ENCODE peak calls at places on chromosomes 3 and 15, in five cellular contexts. Y is gastrocnemius medialis, L is IMR-90, U is RWPE2, H is psoas muscle. F is an unnamed sample.

GRCh38 chr3:105323274-105323599 is 43.5 kb upstream of the ALCAM start:
- ATAC-seq in Y (no peak), L (no peak), U (no peak), H (no peak), F (no peak)

GRCh38 chr3:16050641-16051467 is 123.6 kb upstream of the GALNT15 start:
- ATAC-seq in Y (peak; percentile 19), L (no peak), U (no peak), H (peak; percentile 24), F (peak; percentile 60)

GRCh38 chr15:91422704-91423254 is 322.7 kb downstream of the SV2B start:
- ATAC-seq in Y (no peak), L (no peak), U (no peak), H (no peak), F (no peak)

GRCh38 chr3:187520027-187520945 is 149.9 kb downstream of the SST start:
- ATAC-seq in Y (no peak), L (no peak), U (no peak), H (no peak), F (no peak)

GRCh38 chr3:38028621-38029361 is 651 bp downstream of the PLCD1 start:
- ATAC-seq in Y (no peak), L (no peak), U (no peak), H (no peak), F (no peak)

GRCh38 chr3:172138031-172138538 is 98.7 kb downstream of the FNDC3B start:
- ATAC-seq in Y (no peak), L (no peak), U (peak; percentile 51), H (no peak), F (no peak)

GRCh38 chr3:11735638-11736037 is 91.9 kb upstream of the VGLL4 start:
- ATAC-seq in Y (no peak), L (no peak), U (no peak), H (no peak), F (no peak)

GRCh38 chr15:45166792-45167630 is 20.8 kb downstream of the SHF start:
- ATAC-seq in Y (peak; percentile 78), L (peak; percentile 85), U (peak; percentile 70), H (peak; percentile 88), F (peak; percentile 86)

GRCh38 chr15:94576889-94577533 is 345.6 kb downstream of the MCTP2 start:
- ATAC-seq in Y (no peak), L (no peak), U (peak; percentile 70), H (no peak), F (no peak)

GRCh38 chr3:142226474-142226873 is 1.1 kb upstream of the GK5 start:
- ATAC-seq in Y (no peak), L (no peak), U (no peak), H (no peak), F (no peak)

GRCh38 chr15:98597666-98598065 is 50.7 kb upstream of the IGF1R start:
- ATAC-seq in Y (no peak), L (no peak), U (peak; percentile 62), H (no peak), F (no peak)

GRCh38 chr3:19931180-19931692 is 2.8 kb downstream of the EFHB start:
- ATAC-seq in Y (no peak), L (no peak), U (no peak), H (no peak), F (no peak)

GRCh38 chr3:134216851-134217250 is 33.8 kb downstream of the RYK start:
- ATAC-seq in Y (no peak), L (no peak), U (no peak), H (no peak), F (no peak)

GRCh38 chr3:129001817-129002572 is 891 bp downstream of the EFCC1 start:
- ATAC-seq in Y (no peak), L (peak; percentile 49), U (peak; percentile 47), H (peak; percentile 5), F (peak; percentile 0)

GRCh38 chr3:172074578-172074977 is 35.2 kb downstream of the FNDC3B start:
- ATAC-seq in Y (peak; percentile 86), L (no peak), U (no peak), H (peak; percentile 72), F (peak; percentile 82)

GRCh38 chr3:81914254-81914653 is 152.8 kb upstream of the GBE1 start:
- ATAC-seq in Y (no peak), L (no peak), U (no peak), H (no peak), F (no peak)

DNA sequence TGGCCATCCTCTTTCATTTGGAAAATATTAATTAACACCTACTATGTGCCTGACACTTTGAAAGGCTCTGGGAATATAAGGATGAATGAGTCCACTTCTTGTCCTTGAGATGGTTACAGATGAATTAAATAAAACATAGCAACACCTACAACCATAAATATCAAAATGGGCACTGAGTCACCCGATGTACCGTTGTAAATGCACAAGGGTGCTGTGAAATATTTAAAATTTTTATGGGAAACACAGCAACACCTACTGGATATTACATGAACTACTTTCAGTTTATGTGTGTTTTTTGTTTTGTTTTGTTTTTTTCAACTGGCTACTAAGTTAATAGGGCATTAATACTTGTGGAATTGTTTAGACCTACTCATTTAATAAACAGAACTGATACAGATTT is 239.0 kb upstream of the NAALADL2 start:
- ATAC-seq in Y (no peak), L (no peak), U (no peak), H (no peak), F (no peak)
- TF ChIP-seq CTCF in Y (no peak), L (peak; percentile 29), U (peak; percentile 41), H (no peak), F (peak; percentile 20)

GRCh38 chr3:5270656-5271055 is 83.1 kb downstream of the EDEM1 start:
- ATAC-seq in Y (no peak), L (no peak), U (no peak), H (no peak), F (no peak)
- H3K4me1 ChIP-seq in Y (no peaks in the 10 kb centered on the region), L (no peaks in the 10 kb centered on the region), U (no peaks in the 10 kb centered on the region), H (no peaks in the 10 kb centered on the region), F (no peaks in the 10 kb centered on the region)

GRCh38 chr3:161559177-161559998 is 62.8 kb downstream of the OTOL1 start:
- ATAC-seq in Y (no peak), L (no peak), U (peak; percentile 45), H (no peak), F (no peak)

GRCh38 chr3:161557751-161558150 is 61.1 kb downstream of the OTOL1 start:
- ATAC-seq in Y (no peak), L (no peak), U (no peak), H (no peak), F (no peak)

GRCh38 chr3:161558256-161558655 is 61.6 kb downstream of the OTOL1 start:
- ATAC-seq in Y (no peak), L (no peak), U (no peak), H (no peak), F (no peak)

GRCh38 chr3:161556533-161556932 is 59.9 kb downstream of the OTOL1 start:
- ATAC-seq in Y (no peak), L (no peak), U (no peak), H (no peak), F (no peak)

GRCh38 chr3:161560006-161560637 is 63.5 kb downstream of the OTOL1 start:
- ATAC-seq in Y (no peak), L (no peak), U (peak; percentile 61), H (no peak), F (no peak)
- TF ChIP-seq CTCF in Y (no peak), L (peak; percentile 54), U (peak; percentile 29), H (peak; percentile 52), F (peak; percentile 36)

GRCh38 chr15:70089692-70089971 is 8.1 kb downstream of the TLE3 start:
- ATAC-seq in Y (no peak), L (no peak), U (no peak), H (no peak), F (peak; percentile 3)

GRCh38 chr15:70088887-70089691 is 8.6 kb downstream of the TLE3 start:
- ATAC-seq in Y (peak; percentile 82), L (peak; percentile 80), U (no peak), H (peak; percentile 80), F (peak; percentile 79)

GRCh38 chr15:70088427-70088826 is 9.3 kb downstream of the TLE3 start:
- ATAC-seq in Y (no peak), L (no peak), U (no peak), H (no peak), F (no peak)

GRCh38 chr15:70086636-70087035 is 11.1 kb downstream of the TLE3 start:
- ATAC-seq in Y (no peak), L (no peak), U (no peak), H (no peak), F (no peak)

DNA sequence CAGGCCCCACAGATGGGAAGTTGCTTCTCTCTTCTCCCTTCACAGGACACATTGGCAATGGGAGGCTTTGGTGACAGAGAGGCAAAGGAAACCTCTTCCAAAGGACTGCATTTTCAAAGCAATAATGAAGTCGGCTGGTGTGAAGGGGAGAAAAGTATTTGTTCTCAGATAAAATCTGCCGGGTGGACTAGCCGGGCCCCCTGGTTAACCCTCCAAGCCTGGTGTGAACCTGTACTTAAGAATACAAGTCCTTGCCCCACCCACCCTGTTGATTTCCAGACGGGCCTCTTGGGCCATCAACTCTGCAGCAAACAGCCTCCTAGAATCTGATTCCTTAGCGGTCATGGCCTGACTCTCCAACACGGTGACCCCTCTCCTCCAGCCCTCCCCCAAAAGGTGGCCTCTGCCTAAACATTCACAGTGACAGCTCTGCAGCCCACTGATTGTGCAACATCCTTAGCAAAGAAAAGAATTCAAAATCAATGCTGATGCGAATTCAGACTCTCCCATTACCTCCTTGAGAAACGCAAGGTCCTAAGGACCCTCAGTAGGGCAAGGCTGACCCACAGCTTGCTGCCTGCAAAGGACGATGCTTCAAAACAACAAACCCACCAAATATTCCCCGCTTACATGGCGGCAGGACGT is 9.9 kb downstream of the TLE3 start:
- ATAC-seq in Y (no peak), L (no peak), U (no peak), H (no peak), F (no peak)
- H3K4me1 ChIP-seq in Y (peaks cover 33% of the 10 kb centered on the region), L (peaks cover 29% of the 10 kb centered on the region), U (peaks cover 14% of the 10 kb centered on the region), H (peaks cover 36% of the 10 kb centered on the region), F (no peaks in the 10 kb centered on the region)

F was measured in gastroesophageal sphincter.